ENCODE peak calls at places on chromosomes 13 and 19, in ten cellular contexts. O is heart left ventricle; U is hepatocyte; W is tibial artery; I is aorta; S is neural progenitor cell; X is CD8-positive, alpha-beta T cell; Z is pancreas; E is left ventricle myocardium inferior; D is transverse colon. C is an unnamed sample.

GRCh38 chr13:112642061-112642460 is 47.8 kb upstream of the ATP11A start:
- DNase-seq in O (no peak), U (no peak), W (no peak), I (peak; percentile 62), S (no peak), X (no peak), Z (no peak), E (no peak), D (no peak), C (no peak)

GRCh38 chr13:45102136-45102802 is 18.0 kb upstream of the GTF2F2 start:
- DNase-seq in O (no peak), U (no peak), W (no peak), I (no peak), S (peak; percentile 63), X (no peak), Z (no peak), E (no peak), D (no peak), C (no peak)

GRCh38 chr19:19263886-19264487 is 9.1 kb downstream of the TM6SF2 start:
- DNase-seq in O (no peak), U (no peak), W (no peak), I (no peak), S (no peak), X (no peak), Z (no peak), E (no peak), D (no peak), C (peak; percentile 16)

GRCh38 chr13:93948523-93948922 is 531.0 kb downstream of the DCT start:
- DNase-seq in O (no peak), U (no peak), W (no peak), I (no peak), S (no peak), X (no peak), Z (no peak), E (no peak), D (no peak), C (no peak)

GRCh38 chr19:37362733-37363132 is 8.2 kb upstream of the ZNF527 start:
- DNase-seq in O (no peak), U (no peak), W (no peak), I (no peak), S (peak; percentile 48), X (no peak), Z (no peak), E (no peak), D (no peak), C (no peak)

GRCh38 chr19:55640577-55641375 is at the start of gene ZNF580:
- DNase-seq in O (peak; percentile 73), U (peak; percentile 83), W (no peak), I (peak; percentile 90), S (peak; percentile 78), X (peak; percentile 51), Z (peak; percentile 91), E (peak; percentile 71), D (peak; percentile 68), C (peak; percentile 92)

GRCh38 chr19:3154957-3155736 is 19.3 kb downstream of the GNA15 start:
- DNase-seq in O (peak; percentile 93), U (no peak), W (peak; percentile 81), I (peak; percentile 92), S (no peak), X (peak; percentile 57), Z (no peak), E (peak; percentile 74), D (peak; percentile 62), C (peak; percentile 88)

GRCh38 chr19:52961981-52962380 is 700 bp downstream of the ZNF816 start:
- DNase-seq in O (no peak), U (no peak), W (no peak), I (no peak), S (peak; percentile 12), X (no peak), Z (no peak), E (no peak), D (no peak), C (no peak)

GRCh38 chr19:50507376-50507775 is 3.6 kb downstream of the JOSD2 start:
- DNase-seq in O (no peak), U (no peak), W (no peak), I (peak; percentile 59), S (no peak), X (no peak), Z (peak; percentile 64), E (no peak), D (no peak), C (peak; percentile 66)

GRCh38 chr13:101115762-101116161 is 300.5 kb downstream of the NALCN start:
- DNase-seq in O (no peak), U (peak; percentile 19), W (no peak), I (no peak), S (peak; percentile 53), X (no peak), Z (no peak), E (no peak), D (no peak), C (no peak)

GRCh38 chr19:28609091-28609755 is 603.7 kb downstream of the UQCRFS1 start:
- DNase-seq in O (no peak), U (no peak), W (no peak), I (no peak), S (no peak), X (no peak), Z (no peak), E (no peak), D (no peak), C (no peak)

GRCh38 chr19:41478171-41478570 is 35.2 kb downstream of the ERICH4 start:
- DNase-seq in O (no peak), U (no peak), W (no peak), I (peak; percentile 53), S (no peak), X (no peak), Z (no peak), E (no peak), D (no peak), C (no peak)
- H3K4me3 ChIP-seq in O (no peak overlapping the region), U (no peak overlapping the region), W (no peak overlapping the region), I (no peak overlapping the region), S (no peak overlapping the region), X (no peak overlapping the region), Z (no peak overlapping the region), E (peak overlapping the region; percentile 48), D (no peak overlapping the region), C (peak overlapping the region; percentile 32)

GRCh38 chr19:447064-447426 is 13.8 kb downstream of the SHC2 start:
- DNase-seq in O (no peak), U (no peak), W (no peak), I (peak; percentile 70), S (no peak), X (no peak), Z (peak; percentile 24), E (no peak), D (no peak), C (peak; percentile 60)

GRCh38 chr19:447816-448546 is 12.9 kb downstream of the SHC2 start:
- DNase-seq in O (no peak), U (peak; percentile 65), W (no peak), I (peak; percentile 71), S (no peak), X (no peak), Z (peak; percentile 30), E (no peak), D (peak; percentile 17), C (peak; percentile 67)

GRCh38 chr19:442085-442484 is 18.7 kb downstream of the SHC2 start:
- DNase-seq in O (no peak), U (no peak), W (no peak), I (no peak), S (no peak), X (no peak), Z (no peak), E (no peak), D (no peak), C (no peak)

GRCh38 chr19:443005-443404 is 17.8 kb downstream of the SHC2 start:
- DNase-seq in O (no peak), U (no peak), W (no peak), I (no peak), S (no peak), X (no peak), Z (no peak), E (no peak), D (no peak), C (no peak)

GRCh38 chr19:444677-445210 is 16.1 kb downstream of the SHC2 start:
- DNase-seq in O (no peak), U (no peak), W (no peak), I (peak; percentile 67), S (no peak), X (no peak), Z (peak; percentile 49), E (no peak), D (no peak), C (peak; percentile 58)
- H3K27ac ChIP-seq in O (no peak overlapping the region), U (no peak overlapping the region), W (no peak overlapping the region), I (no peak overlapping the region), S (no peak overlapping the region), X (no peak overlapping the region), Z (no peak overlapping the region), E (no peak overlapping the region), D (no peak overlapping the region), C (no peak overlapping the region)

DNA sequence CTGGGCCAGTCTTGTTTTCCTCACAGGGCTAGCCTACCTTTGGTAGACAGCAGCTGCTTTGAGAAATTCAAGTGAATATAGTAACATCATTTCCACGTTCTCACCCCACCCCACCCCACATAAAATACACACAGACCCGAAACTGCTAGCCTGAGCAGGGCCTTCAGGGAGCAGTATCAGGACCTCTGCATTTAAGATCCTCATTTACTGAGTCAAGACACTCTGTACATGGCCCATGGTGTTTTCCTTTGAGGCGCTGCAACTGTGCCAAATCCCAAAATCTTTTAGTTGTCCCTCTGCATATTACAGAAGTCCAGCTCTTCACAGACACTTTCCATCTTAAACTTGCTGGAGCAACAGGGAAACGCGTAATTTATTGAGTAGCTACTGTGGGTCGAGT is 43.0 kb downstream of the ESD start:
- DNase-seq in O (no peak), U (no peak), W (no peak), I (no peak), S (no peak), X (no peak), Z (no peak), E (no peak), D (no peak), C (no peak)
- H3K4me1 ChIP-seq in O (no peaks in the 10 kb centered on the region), U (no peaks in the 10 kb centered on the region), W (peaks cover 13% of the 10 kb centered on the region), I (peaks cover under 1% of the 10 kb centered on the region), S (no peaks in the 10 kb centered on the region), X (peaks cover 20% of the 10 kb centered on the region), Z (no peaks in the 10 kb centered on the region), E (peaks cover 15% of the 10 kb centered on the region), D (peaks cover 46% of the 10 kb centered on the region), C (peaks cover 30% of the 10 kb centered on the region)

DNA sequence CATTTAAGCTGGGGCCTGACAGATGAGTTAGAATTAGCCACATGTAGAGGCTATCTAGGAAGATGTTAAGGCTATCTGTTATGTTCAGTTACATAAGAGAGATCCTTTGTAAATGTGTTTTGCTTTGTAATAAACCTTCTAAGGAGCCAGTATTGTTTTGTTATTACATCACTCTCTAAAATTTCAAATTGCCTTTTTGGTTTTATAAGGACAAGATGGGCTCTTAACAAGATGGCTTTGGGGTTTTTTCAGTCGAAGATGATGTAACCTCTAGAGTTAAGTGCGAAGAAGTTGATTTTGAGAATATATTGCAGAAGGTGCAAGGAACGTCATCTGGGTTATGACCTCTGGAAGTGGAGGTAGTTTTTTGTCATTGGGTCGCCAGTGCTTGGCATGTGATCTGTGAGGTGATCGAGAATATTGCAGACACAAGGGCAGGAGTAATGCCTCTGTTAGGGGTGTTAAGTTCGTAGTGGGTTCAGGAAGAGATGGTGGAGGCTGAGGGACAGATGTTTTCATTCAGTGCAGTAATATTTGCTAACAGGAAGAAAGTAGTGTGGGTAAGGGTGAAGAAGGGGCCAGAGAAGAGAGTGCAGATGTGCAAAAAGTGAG is 12.7 kb downstream of the LSM14A start:
- DNase-seq in O (no peak), U (no peak), W (no peak), I (no peak), S (no peak), X (no peak), Z (no peak), E (no peak), D (no peak), C (no peak)
- H3K4me3 ChIP-seq in O (no peak overlapping the region), U (no peak overlapping the region), W (no peak overlapping the region), I (no peak overlapping the region), S (no peak overlapping the region), X (no peak overlapping the region), Z (no peak overlapping the region), E (no peak overlapping the region), D (no peak overlapping the region), C (no peak overlapping the region)